ENCODE peak calls at places on chromosomes 12 and 14, in five cellular contexts. B is H9, K is IMR-90, A is mesendoderm, C is H1. L is an unnamed sample.

GRCh38 chr14:69769623-69770022 is 2.7 kb downstream of the SRSF5 start:
- DNase-seq in B (no peak), K (no peak), A (no peak), C (no peak), L (peak; percentile 35)

GRCh38 chr12:1614360-1614759 is 14.7 kb upstream of the WNT5B start:
- DNase-seq in B (no peak), K (no peak), A (no peak), C (no peak), L (no peak)

GRCh38 chr12:96578526-96579125 is 89.2 kb downstream of the CFAP54 start:
- DNase-seq in B (no peak), K (peak; percentile 64), A (peak; percentile 69), C (no peak), L (no peak)

GRCh38 chr12:124618291-124618902 is 51.0 kb upstream of the NCOR2 start:
- DNase-seq in B (no peak), K (no peak), A (no peak), C (no peak), L (no peak)

GRCh38 chr12:105823810-105824209 is 314.9 kb downstream of the NUAK1 start:
- DNase-seq in B (no peak), K (no peak), A (no peak), C (no peak), L (no peak)

GRCh38 chr12:123225443-123225842 is 7.5 kb downstream of the MPHOSPH9 start:
- DNase-seq in B (no peak), K (no peak), A (no peak), C (no peak), L (no peak)

GRCh38 chr14:76761849-76762616 is 765 bp downstream of the VASH1 start:
- DNase-seq in B (peak; percentile 23), K (no peak), A (no peak), C (no peak), L (no peak)

GRCh38 chr14:81169711-81170103 is 51.1 kb downstream of the GTF2A1 start:
- DNase-seq in B (peak; percentile 34), K (peak; percentile 7), A (peak; percentile 9), C (no peak), L (no peak)

GRCh38 chr12:78746001-78746400 is 118.6 kb upstream of the SYT1 start:
- DNase-seq in B (no peak), K (no peak), A (no peak), C (no peak), L (peak; percentile 12)

GRCh38 chr12:19074700-19075099 is 54.8 kb upstream of the PLEKHA5 start:
- DNase-seq in B (no peak), K (peak; percentile 74), A (no peak), C (no peak), L (no peak)

GRCh38 chr12:121278450-121279375 is 17.8 kb downstream of the CAMKK2 start:
- DNase-seq in B (no peak), K (peak; percentile 74), A (no peak), C (no peak), L (no peak)

GRCh38 chr12:57621497-57622292 is 10.5 kb downstream of the ARHGEF25 start:
- DNase-seq in B (peak; percentile 76), K (peak; percentile 11), A (peak; percentile 57), C (peak; percentile 87), L (peak; percentile 56)

GRCh38 chr14:93084866-93085857 is 30.6 kb downstream of the ITPK1 start:
- DNase-seq in B (no peak), K (no peak), A (no peak), C (no peak), L (no peak)

GRCh38 chr14:54696998-54697397 is 130.1 kb downstream of the SAMD4A start:
- DNase-seq in B (no peak), K (no peak), A (no peak), C (no peak), L (no peak)

GRCh38 chr12:112705037-112705632 is 86.4 kb upstream of the RPH3A start:
- DNase-seq in B (no peak), K (no peak), A (peak; percentile 74), C (no peak), L (no peak)

GRCh38 chr12:39236994-39237393 is 205.9 kb downstream of the KIF21A start:
- DNase-seq in B (no peak), K (no peak), A (no peak), C (no peak), L (peak; percentile 50)

GRCh38 chr12:39240144-39240486 is 202.8 kb downstream of the KIF21A start:
- DNase-seq in B (no peak), K (no peak), A (peak; percentile 10), C (no peak), L (no peak)

GRCh38 chr12:39240573-39240972 is 202.3 kb downstream of the KIF21A start:
- DNase-seq in B (no peak), K (no peak), A (peak; percentile 83), C (no peak), L (no peak)

GRCh38 chr12:39235990-39236767 is 206.7 kb downstream of the KIF21A start:
- DNase-seq in B (no peak), K (no peak), A (no peak), C (no peak), L (no peak)

GRCh38 chr12:39239484-39240143 is 203.3 kb downstream of the KIF21A start:
- DNase-seq in B (no peak), K (no peak), A (peak; percentile 13), C (no peak), L (no peak)
- H3K18ac ChIP-seq in B (no peak overlapping the region), K (no peak overlapping the region), A (no peak overlapping the region), C (no peak overlapping the region), L (no peak overlapping the region)

GRCh38 chr14:105197274-105197673 is 16.2 kb upstream of the NUDT14 start:
- DNase-seq in B (no peak), K (peak; percentile 35), A (peak; percentile 64), C (no peak), L (peak; percentile 56)
- H3K18ac ChIP-seq in B (no peak overlapping the region), K (no peak overlapping the region), A (no peak overlapping the region), C (no peak overlapping the region), L (no peak overlapping the region)

GRCh38 chr14:95037273-95037672 is 120.1 kb downstream of the DICER1 start:
- DNase-seq in B (no peak), K (no peak), A (no peak), C (no peak), L (no peak)
- H3K18ac ChIP-seq in B (no peak overlapping the region), K (no peak overlapping the region), A (no peak overlapping the region), C (no peak overlapping the region), L (no peak overlapping the region)

DNA sequence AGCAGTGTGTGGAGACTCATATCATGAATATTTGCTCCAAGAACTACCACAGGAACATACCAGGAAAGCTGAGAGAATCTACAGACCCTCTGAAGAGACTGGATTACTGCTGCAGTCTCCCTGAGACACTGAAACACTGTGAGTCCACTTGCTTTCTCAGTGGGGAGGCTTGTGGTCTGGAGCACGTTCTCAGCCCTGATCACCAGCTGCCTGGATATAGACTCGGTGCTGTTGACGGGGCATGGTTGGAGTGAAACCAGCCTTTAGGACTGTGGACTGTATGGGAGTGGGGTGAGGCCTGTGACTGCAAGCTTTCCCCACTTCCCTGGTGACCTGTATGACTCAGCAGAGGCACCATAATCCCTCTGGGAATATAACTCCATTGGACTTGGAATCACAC is 525.8 kb upstream of the FBXO33 start:
- DNase-seq in B (no peak), K (no peak), A (no peak), C (no peak), L (no peak)
- H3K18ac ChIP-seq in B (no peak overlapping the region), K (no peak overlapping the region), A (no peak overlapping the region), C (no peak overlapping the region), L (no peak overlapping the region)

GRCh38 chr14:61803755-61804154 is 41.5 kb downstream of the SNAPC1 start:
- DNase-seq in B (no peak), K (no peak), A (no peak), C (no peak), L (no peak)
- H3K18ac ChIP-seq in B (no peak overlapping the region), K (no peak overlapping the region), A (no peak overlapping the region), C (no peak overlapping the region), L (no peak overlapping the region)

GRCh38 chr14:99040711-99041110 is 231.3 kb downstream of the BCL11B start:
- DNase-seq in B (no peak), K (no peak), A (no peak), C (no peak), L (no peak)
- H3K18ac ChIP-seq in B (no peak overlapping the region), K (no peak overlapping the region), A (no peak overlapping the region), C (no peak overlapping the region), L (no peak overlapping the region)

L was measured in trophoblast cell.